ENCODE peak calls at places on chromosomes 3 and 15, in nine cellular contexts. M is kidney, L is HFF-Myc, U is HFFc6, X is brain microvascular endothelial cell, Y is neural crest cell, F is A549, I is cardiac fibroblast, J is lower lobe of right lung. D is an unnamed sample.
A peak's percentile ranks its signal among the peaks of the same experiment; 100 is the strongest.

GRCh38 chr3:189132125-189132744 is 39.5 kb upstream of the TPRG1 start:
- DNase-seq in L (peak; percentile 69), I (peak; percentile 88), Y (no peak), J (peak; percentile 65), F (peak; percentile 22), X (peak; percentile 92), M (peak; percentile 75), U (peak; percentile 78), D (peak; percentile 71)

GRCh38 chr3:127848131-127849129 is 26.1 kb upstream of the MGLL start:
- DNase-seq in Y (no peak), U (peak; percentile 48), F (no peak), I (peak; percentile 28), L (no peak), J (no peak), M (no peak), X (peak; percentile 35), D (peak; percentile 20)

GRCh38 chr3:53921296-53921695 is 29.6 kb upstream of the SELENOK start:
- DNase-seq in L (no peak), J (no peak), U (peak; percentile 14), M (no peak), F (peak; percentile 20), Y (no peak), X (peak; percentile 6), I (peak; percentile 18), D (peak; percentile 15)

GRCh38 chr3:11140054-11140712 is 14.1 kb upstream of the HRH1 start:
- DNase-seq in M (no peak), X (no peak), U (no peak), J (peak; percentile 62), Y (no peak), I (peak; percentile 83), L (no peak), F (peak; percentile 62), D (no peak)

GRCh38 chr3:48467473-48468267 is 21.1 kb downstream of the ATRIP start:
- DNase-seq in J (no peak), X (no peak), Y (no peak), I (no peak), U (no peak), L (no peak), M (no peak), F (no peak), D (no peak)

GRCh38 chr3:131549340-131549739 is 46.6 kb upstream of the MRPL3 start:
- DNase-seq in L (no peak), I (peak; percentile 26), Y (no peak), X (no peak), F (peak; percentile 29), J (no peak), M (no peak), U (no peak), D (no peak)

GRCh38 chr3:109098245-109098644 is 19.7 kb downstream of the MORC1 start:
- DNase-seq in L (no peak), M (no peak), I (no peak), F (peak; percentile 28), U (no peak), Y (no peak), J (no peak), X (no peak), D (no peak)

GRCh38 chr3:11944052-11944673 is 60.0 kb upstream of the SYN2 start:
- DNase-seq in U (peak; percentile 10), M (no peak), X (peak; percentile 11), I (peak; percentile 47), J (no peak), Y (no peak), L (peak; percentile 7), F (peak; percentile 68), D (peak; percentile 18)

GRCh38 chr3:172622916-172623700 is 87.8 kb downstream of the NCEH1 start:
- DNase-seq in Y (peak; percentile 34), I (peak; percentile 79), L (no peak), U (peak; percentile 39), M (no peak), J (no peak), X (no peak), F (peak; percentile 44), D (peak; percentile 70)

GRCh38 chr15:74843891-74844299 is 939 bp upstream of the ULK3 start:
- DNase-seq in Y (no peak), X (no peak), L (no peak), M (peak; percentile 70), J (no peak), F (no peak), U (no peak), I (no peak), D (no peak)

GRCh38 chr3:182092662-182093262 is 381.0 kb downstream of the SOX2 start:
- DNase-seq in U (no peak), I (no peak), X (no peak), M (no peak), Y (peak; percentile 2), L (no peak), F (peak; percentile 94), J (no peak), D (no peak)

DNA sequence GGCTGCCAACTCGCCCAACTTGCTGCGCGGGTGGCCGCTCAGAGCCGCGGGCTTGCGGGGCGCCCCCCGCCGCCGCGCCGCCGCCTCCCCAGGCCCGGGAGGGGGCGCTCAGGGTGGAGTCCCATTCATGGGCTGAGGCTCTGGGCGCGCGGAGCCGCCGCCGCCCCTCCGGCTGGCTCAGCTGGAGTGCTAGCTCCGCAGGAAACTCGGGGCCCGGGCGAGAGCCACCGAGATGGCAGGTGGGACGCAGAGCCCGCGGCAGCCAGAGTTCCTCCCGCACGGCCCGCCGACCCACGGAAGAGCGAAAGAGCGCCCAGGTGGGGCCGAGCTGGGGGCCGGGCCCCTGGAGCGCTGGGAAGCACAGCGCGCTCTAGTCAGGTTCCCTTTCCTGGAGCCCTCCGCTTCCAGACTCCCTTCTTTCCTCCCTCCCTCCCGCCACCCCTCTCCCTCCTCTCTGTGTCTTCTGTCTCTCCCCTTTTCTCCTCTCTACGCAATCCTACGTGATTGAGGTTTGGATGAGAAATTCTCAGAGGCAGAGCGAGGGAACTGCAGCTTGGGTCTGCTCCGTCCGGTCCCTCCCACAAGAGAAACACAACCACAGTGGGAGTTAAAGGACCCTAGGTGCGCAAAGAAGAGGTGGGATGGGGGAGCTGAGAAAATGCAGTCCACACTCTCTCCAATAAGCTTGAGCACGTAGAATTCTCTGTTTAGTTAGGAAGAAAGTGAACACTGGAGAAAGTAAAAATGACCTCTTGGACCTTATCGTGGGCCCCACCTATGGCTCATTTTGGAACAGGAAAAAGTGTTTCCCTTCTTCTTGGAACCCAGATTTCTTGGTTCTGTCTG is 317.3 kb downstream of the FGF12 start:
- DNase-seq in Y (peak; percentile 22), F (peak; percentile 45), I (peak; percentile 42), X (no peak), M (peak; percentile 71), L (no peak), U (no peak), J (no peak), D (no peak)
- TF ChIP-seq CTCF in Y (no peak), F (peak; percentile 31), I (no peak), X (peak; percentile 40), M (no peak), L (no peak), U (no peak), J (no peak), D (no peak)

GRCh38 chr15:83655237-83655616 is 1.3 kb downstream of the ADAMTSL3 start:
- DNase-seq in I (no peak), J (no peak), L (no peak), Y (no peak), F (no peak), U (no peak), M (no peak), X (no peak), D (no peak)

GRCh38 chr15:83653288-83653638 is 660 bp upstream of the ADAMTSL3 start:
- DNase-seq in X (no peak), L (no peak), F (no peak), M (no peak), U (no peak), Y (no peak), J (no peak), I (no peak), D (peak; percentile 2)

GRCh38 chr15:83652606-83653204 is 1.2 kb upstream of the ADAMTSL3 start:
- DNase-seq in U (no peak), L (no peak), F (no peak), Y (no peak), M (no peak), X (no peak), J (no peak), I (no peak), D (peak; percentile 5)

GRCh38 chr15:83654379-83655236 is 685 bp downstream of the ADAMTSL3 start:
- DNase-seq in U (no peak), X (no peak), J (no peak), F (no peak), Y (no peak), M (peak; percentile 81), L (no peak), I (no peak), D (peak; percentile 10)

DNA sequence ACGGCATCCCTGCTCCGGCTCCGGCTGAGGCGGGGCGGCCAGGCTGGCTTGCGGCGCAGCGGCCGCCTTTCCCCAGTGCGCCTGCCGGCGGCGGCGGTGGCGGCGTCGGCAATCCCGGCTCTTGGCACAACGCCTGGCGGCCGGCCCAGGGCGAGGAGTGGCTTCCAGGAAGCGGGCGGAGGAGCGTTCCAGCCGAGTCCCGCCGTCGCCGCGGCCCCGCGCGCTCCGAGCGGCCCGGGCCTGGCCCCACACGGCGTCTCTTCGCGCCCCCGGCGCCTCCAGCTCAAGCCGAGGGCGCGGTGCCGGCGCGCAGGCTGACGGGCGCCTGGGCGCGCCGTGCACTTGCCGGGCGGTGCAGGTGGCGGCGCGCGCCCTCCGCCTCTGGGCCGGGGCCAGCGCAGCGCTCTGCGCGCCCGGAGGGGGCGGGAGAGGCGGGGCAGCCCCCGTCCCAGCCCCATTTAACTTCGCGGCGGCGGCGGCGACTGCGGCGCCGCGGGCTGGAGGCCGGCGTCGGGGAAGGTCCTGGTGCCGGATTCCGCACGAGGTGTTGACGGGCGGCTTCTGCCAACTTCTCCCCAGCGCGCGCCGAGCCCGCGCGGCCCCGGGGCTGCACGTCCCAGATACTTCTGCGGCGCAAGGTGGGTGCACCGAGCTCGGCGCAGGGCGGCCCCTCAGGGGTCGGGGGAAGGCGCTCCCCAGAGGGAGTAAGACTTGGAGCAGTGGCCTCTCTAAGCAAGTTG is at the start of gene ADAMTSL3:
- DNase-seq in M (peak; percentile 93), U (no peak), I (peak; percentile 44), Y (peak; percentile 17), J (peak; percentile 81), X (no peak), F (peak; percentile 49), L (no peak), D (peak; percentile 67)
- TF ChIP-seq CTCF in M (no peak), U (no peak), I (no peak), Y (no peak), J (no peak), X (no peak), F (no peak), L (no peak), D (no peak)

GRCh38 chr15:53869044-53869805 is 109.0 kb upstream of the UNC13C start:
- DNase-seq in F (peak; percentile 61), X (no peak), M (no peak), I (peak; percentile 1), J (no peak), L (no peak), U (peak; percentile 1), Y (peak; percentile 7), D (no peak)
- TF ChIP-seq CTCF in F (no peak), X (peak; percentile 16), M (no peak), I (peak; percentile 22), J (no peak), L (peak; percentile 21), U (peak; percentile 32), Y (peak; percentile 49), D (no peak)

DNA sequence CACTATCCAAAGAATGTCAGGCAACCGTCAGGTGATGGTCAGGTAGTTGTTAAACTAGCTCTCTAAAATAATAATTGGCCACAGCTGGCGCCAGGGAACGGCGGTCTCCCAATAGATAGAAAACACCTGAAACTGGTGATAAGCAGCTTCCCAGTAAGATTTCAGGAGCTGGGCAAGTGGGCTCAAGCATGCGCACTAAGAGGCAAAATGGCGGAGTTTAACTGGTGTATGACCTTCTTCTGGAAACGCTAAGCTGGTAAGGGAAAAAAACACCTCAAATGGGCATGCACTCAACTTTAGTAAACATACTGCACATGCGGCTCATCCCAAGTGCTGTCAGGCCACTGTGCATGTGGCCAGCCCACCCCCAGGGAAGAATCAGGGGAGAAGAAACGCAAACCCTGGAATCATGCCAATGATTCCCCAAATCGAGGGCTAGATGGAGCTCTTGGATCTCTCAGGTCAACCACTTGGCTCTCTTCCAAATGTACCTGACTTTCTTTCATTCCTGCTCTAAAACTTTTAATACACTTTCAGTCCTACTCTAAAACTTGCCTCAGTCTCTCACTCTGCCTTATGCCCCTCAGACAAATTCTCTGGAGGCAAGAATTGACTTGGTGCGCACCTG is 195.0 kb downstream of the ZNF621 start:
- DNase-seq in Y (no peak), X (no peak), J (no peak), M (no peak), I (peak; percentile 36), U (no peak), F (peak; percentile 37), L (no peak), D (peak; percentile 1)
- TF ChIP-seq CTCF in Y (no peak), X (peak; percentile 18), J (peak; percentile 44), M (peak; percentile 43), I (no peak), U (no peak), F (peak; percentile 16), L (no peak), D (no peak)

D was measured in foreskin fibroblast.